ENCODE peak calls at places on chromosomes 16 and 17, in ten cellular contexts. T is AG04450, V is HL-60, I is stomach, S is hepatocyte, D is heart right ventricle, B is right atrium auricular region, R is tibial nerve, P is brain microvascular endothelial cell, Z is neural progenitor cell. X is an unnamed sample.

GRCh38 chr17:63543822-63544420 is 6.4 kb upstream of the DCAF7 start:
- DNase-seq in T (no peak), V (no peak), I (no peak), S (peak), D (no peak), B (no peak), R (no peak), P (no peak), Z (no peak), X (peak)

GRCh38 chr16:89653656-89654295 is 3.7 kb downstream of the CHMP1A start:
- DNase-seq in T (no peak), V (no peak), I (no peak), S (no peak), D (no peak), B (no peak), R (no peak), P (no peak), Z (no peak), X (no peak)

GRCh38 chr17:3688852-3689261 is 7.1 kb downstream of the P2RX5 start:
- DNase-seq in T (no peak), V (no peak), I (no peak), S (no peak), D (no peak), B (no peak), R (no peak), P (no peak), Z (peak), X (no peak)

GRCh38 chr16:10922328-10923145 is 19.7 kb downstream of the DEXI start:
- DNase-seq in T (no peak), V (peak), I (no peak), S (no peak), D (peak), B (peak), R (peak), P (no peak), Z (no peak), X (no peak)

GRCh38 chr17:21194688-21195087 is 19.3 kb downstream of the TMEM11 start:
- DNase-seq in T (peak), V (no peak), I (no peak), S (no peak), D (peak), B (no peak), R (peak), P (no peak), Z (no peak), X (no peak)

GRCh38 chr16:56649820-56650219 is 1.9 kb upstream of the MT1B start:
- DNase-seq in T (no peak), V (no peak), I (no peak), S (no peak), D (no peak), B (no peak), R (no peak), P (no peak), Z (no peak), X (no peak)

GRCh38 chr17:82134101-82134500 is 36.1 kb upstream of the FASN start:
- DNase-seq in T (no peak), V (no peak), I (peak), S (peak), D (no peak), B (peak), R (peak), P (no peak), Z (no peak), X (no peak)

GRCh38 chr17:49890852-49891251 is 43.0 kb upstream of the TAC4 start:
- DNase-seq in T (no peak), V (no peak), I (no peak), S (no peak), D (no peak), B (no peak), R (no peak), P (no peak), Z (no peak), X (no peak)

DNA sequence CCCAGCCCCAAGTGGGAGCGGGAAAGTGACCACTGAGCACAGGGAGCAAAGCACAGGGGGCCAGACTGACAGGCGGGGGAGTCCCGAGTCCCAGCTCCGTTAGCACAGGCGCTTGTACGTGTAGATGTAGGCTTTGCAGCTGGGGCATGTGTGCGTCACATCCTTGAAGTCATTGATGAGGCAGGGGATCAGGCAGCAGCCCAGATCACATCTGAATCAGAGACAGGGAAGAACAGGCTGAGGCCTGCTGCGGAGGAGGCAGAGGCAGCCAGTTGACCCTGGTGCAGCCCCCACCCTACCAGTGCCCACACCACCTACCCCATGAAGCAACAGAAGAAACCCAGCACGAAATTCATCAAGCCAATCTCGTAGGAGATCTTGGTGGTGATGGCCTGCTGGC is 26.1 kb downstream of the CDIP1 start:
- DNase-seq in T (no peak), V (no peak), I (no peak), S (no peak), D (no peak), B (no peak), R (no peak), P (no peak), Z (no peak), X (peak)
- H3K27ac ChIP-seq in T (no peak), V (peak), I (peak), S (no peak), D (peak), B (no peak), R (no peak), P (no peak), Z (no peak), X (peak)

GRCh38 chr17:1644493-1645206 is 882 bp downstream of the SCARF1 start:
- DNase-seq in T (no peak), V (no peak), I (no peak), S (no peak), D (no peak), B (no peak), R (no peak), P (no peak), Z (no peak), X (no peak)
- H3K4me3 ChIP-seq in T (no peak), V (no peak), I (peak), S (no peak), D (peak), B (peak), R (peak), P (no peak), Z (no peak), X (peak)

GRCh38 chr17:39270923-39271322 is 45.2 kb upstream of the STAC2 start:
- DNase-seq in T (peak), V (peak), I (no peak), S (peak), D (no peak), B (no peak), R (no peak), P (peak), Z (no peak), X (no peak)
- TF ChIP-seq CTCF in T (peak), V (peak), I (no peak), S (peak), D (peak), B (peak), R (peak), P (peak), Z (peak), X (peak)

GRCh38 chr16:65624246-65624645 is 502.4 kb upstream of the CDH11 start:
- DNase-seq in T (no peak), V (no peak), I (no peak), S (no peak), D (no peak), B (no peak), R (no peak), P (no peak), Z (no peak), X (no peak)

GRCh38 chr16:65619606-65620005 is 497.7 kb upstream of the CDH11 start:
- DNase-seq in T (no peak), V (no peak), I (no peak), S (no peak), D (no peak), B (no peak), R (no peak), P (no peak), Z (no peak), X (no peak)

GRCh38 chr16:65622161-65622560 is 500.3 kb upstream of the CDH11 start:
- DNase-seq in T (no peak), V (no peak), I (no peak), S (no peak), D (no peak), B (no peak), R (no peak), P (no peak), Z (no peak), X (no peak)

GRCh38 chr16:65618931-65619330 is 497.1 kb upstream of the CDH11 start:
- DNase-seq in T (no peak), V (no peak), I (no peak), S (no peak), D (no peak), B (no peak), R (no peak), P (no peak), Z (no peak), X (no peak)

GRCh38 chr16:65621640-65622039 is 499.8 kb upstream of the CDH11 start:
- DNase-seq in T (no peak), V (no peak), I (no peak), S (peak), D (no peak), B (no peak), R (no peak), P (no peak), Z (no peak), X (no peak)
- H3K27ac ChIP-seq in T (no peak), V (no peak), I (no peak), S (no peak), D (no peak), B (no peak), R (no peak), P (no peak), Z (no peak), X (no peak)

GRCh38 chr16:66199189-66199588 is 167.3 kb upstream of the CDH5 start:
- DNase-seq in T (no peak), V (peak), I (no peak), S (no peak), D (no peak), B (no peak), R (no peak), P (no peak), Z (no peak), X (no peak)

GRCh38 chr16:66198641-66199040 is 167.8 kb upstream of the CDH5 start:
- DNase-seq in T (no peak), V (no peak), I (no peak), S (no peak), D (no peak), B (no peak), R (no peak), P (no peak), Z (no peak), X (no peak)

GRCh38 chr16:66194866-66195265 is 171.6 kb upstream of the CDH5 start:
- DNase-seq in T (no peak), V (no peak), I (no peak), S (no peak), D (no peak), B (no peak), R (no peak), P (no peak), Z (no peak), X (no peak)

GRCh38 chr16:66196770-66197169 is 169.7 kb upstream of the CDH5 start:
- DNase-seq in T (no peak), V (no peak), I (no peak), S (no peak), D (no peak), B (no peak), R (no peak), P (no peak), Z (no peak), X (no peak)

DNA sequence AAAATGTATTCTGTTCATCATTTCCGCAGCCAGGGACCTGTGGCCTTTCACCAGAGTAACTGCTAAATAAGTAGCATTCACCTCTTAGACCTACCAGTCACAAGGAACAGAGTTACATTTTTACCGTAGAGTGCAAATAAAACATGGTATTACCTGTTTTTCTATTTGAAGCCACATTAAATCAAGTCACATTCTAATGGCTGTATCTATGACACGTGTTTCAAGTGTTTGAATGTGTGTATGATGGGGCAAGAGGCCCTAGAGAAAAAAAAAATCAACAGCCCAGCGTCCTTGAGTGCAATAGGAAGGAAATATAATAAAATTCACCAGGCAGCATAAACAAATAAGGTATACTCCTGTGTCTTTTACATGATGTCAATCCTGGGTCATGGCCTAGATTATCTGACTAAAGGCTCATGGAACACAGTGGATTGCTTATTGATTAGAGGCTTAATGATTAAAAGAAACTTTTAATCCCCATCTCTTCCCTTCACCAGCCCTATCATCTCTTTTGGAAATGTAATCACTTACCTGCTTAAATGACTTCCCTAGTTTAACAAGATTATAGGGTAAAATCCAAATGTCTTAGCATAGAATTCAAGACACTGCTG is 168.7 kb upstream of the CDH5 start:
- DNase-seq in T (no peak), V (no peak), I (no peak), S (no peak), D (no peak), B (no peak), R (no peak), P (no peak), Z (no peak), X (no peak)
- H3K4me3 ChIP-seq in T (no peak), V (no peak), I (no peak), S (no peak), D (no peak), B (no peak), R (no peak), P (no peak), Z (no peak), X (no peak)

GRCh38 chr17:8572767-8573166 is 57.8 kb downstream of the MYH10 start:
- DNase-seq in T (no peak), V (no peak), I (no peak), S (no peak), D (no peak), B (no peak), R (no peak), P (no peak), Z (no peak), X (no peak)
- TF ChIP-seq CTCF in T (peak), V (no peak), I (no peak), S (peak), D (peak), B (peak), R (no peak), P (peak), Z (no peak), X (peak)

X was measured in dorsolateral prefrontal cortex.